ENCODE peak calls at places on chromosomes 3 and 15, in six cellular contexts. T, D, V, G, S and Q are unnamed samples.

GRCh38 chr3:109224333-109224732 is 87.8 kb downstream of the C3orf85 start:
- DNase-seq in T (no peak), D (no peak), V (no peak), G (peak; percentile 46), S (no peak), Q (no peak)

GRCh38 chr15:78130012-78130353 is 1.3 kb downstream of the CIB2 start:
- DNase-seq in T (no peak), D (no peak), V (no peak), G (no peak), S (no peak), Q (no peak)

GRCh38 chr3:48118322-48118721 is 69.9 kb downstream of the CDC25A start:
- DNase-seq in T (no peak), D (peak; percentile 73), V (no peak), G (no peak), S (no peak), Q (no peak)

GRCh38 chr3:149004622-149005021 is 13.3 kb downstream of the GYG1 start:
- DNase-seq in T (no peak), D (no peak), V (no peak), G (no peak), S (no peak), Q (no peak)

GRCh38 chr15:69253156-69253555 is 45.6 kb upstream of the PAQR5 start:
- DNase-seq in T (peak; percentile 17), D (no peak), V (no peak), G (peak; percentile 48), S (no peak), Q (peak; percentile 46)

GRCh38 chr15:67190813-67191212 is 63.6 kb downstream of the AAGAB start:
- DNase-seq in T (no peak), D (no peak), V (no peak), G (peak; percentile 54), S (no peak), Q (no peak)

GRCh38 chr3:190182418-190183043 is 61.8 kb upstream of the P3H2 start:
- DNase-seq in T (no peak), D (no peak), V (no peak), G (peak; percentile 80), S (no peak), Q (no peak)

GRCh38 chr15:64842986-64843561 is 1.4 kb downstream of the PLEKHO2 start:
- DNase-seq in T (peak; percentile 66), D (peak; percentile 87), V (peak; percentile 77), G (no peak), S (peak; percentile 84), Q (peak; percentile 87)

GRCh38 chr3:21390136-21390535 is 360.9 kb downstream of the ZNF385D start:
- DNase-seq in T (no peak), D (no peak), V (no peak), G (peak; percentile 7), S (no peak), Q (no peak)

GRCh38 chr15:45645026-45645980 is 10.5 kb downstream of the SQOR start:
- DNase-seq in T (no peak), D (no peak), V (no peak), G (peak; percentile 79), S (no peak), Q (no peak)

GRCh38 chr15:94168250-94168649 is 63.1 kb upstream of the MCTP2 start:
- DNase-seq in T (no peak), D (no peak), V (no peak), G (peak; percentile 14), S (no peak), Q (no peak)

GRCh38 chr15:33860749-33861148 is 107.5 kb upstream of the CHRM5 start:
- DNase-seq in T (no peak), D (no peak), V (no peak), G (no peak), S (no peak), Q (no peak)

GRCh38 chr3:157464283-157464682 is 27.6 kb downstream of the PTX3 start:
- DNase-seq in T (no peak), D (no peak), V (no peak), G (no peak), S (no peak), Q (no peak)

GRCh38 chr15:80693682-80694623 is 1.2 kb upstream of the ABHD17C start:
- DNase-seq in T (no peak), D (no peak), V (no peak), G (no peak), S (no peak), Q (no peak)

GRCh38 chr3:137988152-137988551 is 21.8 kb upstream of the CLDN18 start:
- DNase-seq in T (no peak), D (no peak), V (peak; percentile 50), G (no peak), S (no peak), Q (no peak)

GRCh38 chr3:196138927-196139680 is 57.2 kb upstream of the TFRC start:
- DNase-seq in T (no peak), D (no peak), V (no peak), G (no peak), S (no peak), Q (no peak)

GRCh38 chr3:24730173-24730572 is 235.5 kb upstream of the THRB start:
- DNase-seq in T (no peak), D (no peak), V (no peak), G (no peak), S (no peak), Q (no peak)

GRCh38 chr3:187648177-187648576 is 22.0 kb downstream of the SST start:
- DNase-seq in T (no peak), D (no peak), V (no peak), G (no peak), S (no peak), Q (no peak)

GRCh38 chr15:27183182-27183581 is 212.2 kb downstream of the GABRG3 start:
- DNase-seq in T (no peak), D (no peak), V (no peak), G (no peak), S (no peak), Q (no peak)

GRCh38 chr15:79617071-79617470 is 184.9 kb downstream of the MINAR1 start:
- DNase-seq in T (no peak), D (no peak), V (no peak), G (no peak), S (no peak), Q (no peak)

GRCh38 chr3:190780524-190780923 is 82.0 kb downstream of the GMNC start:
- DNase-seq in T (no peak), D (no peak), V (no peak), G (no peak), S (no peak), Q (no peak)

GRCh38 chr15:80967451-80967850 is 22.2 kb downstream of the MESD start:
- DNase-seq in T (no peak), D (no peak), V (no peak), G (no peak), S (no peak), Q (no peak)

GRCh38 chr3:35640736-35641135 is 1.4 kb downstream of the ARPP21 start:
- DNase-seq in T (no peak), D (no peak), V (no peak), G (no peak), S (no peak), Q (no peak)

GRCh38 chr15:76334438-76335004 is 2.1 kb upstream of the ISL2 start:
- DNase-seq in T (no peak), D (no peak), V (no peak), G (no peak), S (no peak), Q (no peak)

GRCh38 chr15:76335851-76336253 is 721 bp upstream of the ISL2 start:
- DNase-seq in T (no peak), D (no peak), V (no peak), G (no peak), S (no peak), Q (no peak)

GRCh38 chr15:76336254-76337046 is at the start of gene ISL2:
- DNase-seq in T (no peak), D (peak; percentile 91), V (peak; percentile 77), G (peak; percentile 99), S (no peak), Q (peak; percentile 78)

GRCh38 chr15:76333720-76334437 is 2.7 kb upstream of the ISL2 start:
- DNase-seq in T (no peak), D (no peak), V (no peak), G (peak; percentile 75), S (no peak), Q (no peak)

DNA sequence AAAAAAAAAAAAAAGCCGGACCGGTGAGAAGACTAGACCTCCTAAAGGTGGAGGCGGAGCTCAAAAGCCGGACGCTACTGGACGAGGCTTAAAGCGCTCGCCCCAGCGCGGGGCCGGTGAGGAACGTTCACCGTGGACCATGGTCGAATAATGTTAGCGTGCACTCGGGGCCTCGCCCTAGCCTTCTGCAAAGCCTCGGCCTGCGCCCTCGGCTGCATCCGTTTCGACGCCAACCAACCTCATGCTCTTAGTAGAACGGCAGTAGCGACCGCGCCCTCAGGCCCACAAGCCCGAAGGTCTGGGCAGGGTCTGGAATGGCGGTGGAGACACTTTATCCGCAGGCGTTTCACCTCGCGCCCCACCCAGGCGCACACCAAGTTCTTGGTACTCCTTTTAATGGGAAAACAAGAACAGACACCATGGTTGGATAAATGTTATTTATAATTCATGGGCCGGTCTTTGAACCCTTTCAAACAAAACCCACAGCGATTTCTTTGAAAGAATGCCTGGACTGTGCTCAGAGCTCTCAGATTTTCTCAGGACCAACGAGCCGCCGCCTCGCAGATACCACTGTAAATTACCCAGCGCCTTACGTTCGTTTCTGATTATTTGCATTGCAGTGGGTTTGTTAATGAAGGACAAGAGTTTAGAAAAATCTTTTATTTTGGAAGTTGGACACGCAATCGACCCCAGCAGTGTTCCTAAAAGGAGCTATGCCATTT is 1.3 kb upstream of the ISL2 start:
- DNase-seq in T (no peak), D (peak; percentile 82), V (no peak), G (no peak), S (no peak), Q (no peak)
- H3K27ac ChIP-seq in T (no peak overlapping the region), D (no peak overlapping the region), V (no peak overlapping the region), G (peak overlapping the region; percentile 94), S (no peak overlapping the region), Q (no peak overlapping the region)

DNA sequence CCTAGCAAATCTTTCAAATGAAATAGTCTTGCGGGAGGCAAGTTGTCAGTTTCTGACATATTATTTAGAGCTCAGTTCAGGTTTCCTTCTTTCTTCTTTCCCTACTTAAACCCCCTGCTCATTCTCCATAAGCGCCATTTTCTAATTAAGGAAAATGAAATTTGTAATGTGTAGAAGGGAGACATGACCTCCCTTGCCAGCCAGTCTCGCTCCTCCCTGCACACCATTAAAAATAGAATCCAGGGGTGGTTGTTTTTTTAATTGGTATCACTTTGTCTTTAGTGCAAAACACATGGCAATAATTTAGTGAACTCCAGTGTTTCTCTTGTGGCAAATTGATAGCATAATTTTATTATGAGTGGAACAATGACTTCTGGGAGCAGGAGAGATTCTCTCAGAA is 160.1 kb downstream of the MEIS2 start:
- DNase-seq in T (no peak), D (no peak), V (no peak), G (no peak), S (no peak), Q (no peak)
- H3K27ac ChIP-seq in T (no peak overlapping the region), D (no peak overlapping the region), V (no peak overlapping the region), G (no peak overlapping the region), S (no peak overlapping the region), Q (no peak overlapping the region)

DNA sequence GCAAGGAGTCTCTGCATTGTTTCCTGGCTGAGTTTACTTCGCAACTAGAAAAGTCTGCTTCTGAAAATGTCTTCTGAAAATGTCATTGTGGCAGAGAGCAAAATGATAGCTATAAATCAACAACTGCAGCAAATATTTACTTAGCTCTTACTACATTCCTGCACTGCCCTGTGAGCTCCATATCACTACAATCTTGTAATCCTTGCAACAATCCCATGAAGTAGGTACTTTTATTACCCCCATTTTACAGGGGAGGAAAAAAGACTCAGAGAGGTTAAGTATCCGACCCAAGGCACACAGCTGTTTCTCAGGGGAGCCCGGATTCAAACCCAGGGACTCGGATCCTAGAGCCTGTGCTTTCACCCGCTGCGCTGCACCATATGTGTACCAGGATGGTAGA is 34.2 kb upstream of the SPTBN5 start:
- DNase-seq in T (no peak), D (no peak), V (no peak), G (peak; percentile 83), S (no peak), Q (no peak)
- H3K27ac ChIP-seq in T (peak overlapping the region; percentile 73), D (no peak overlapping the region), V (peak overlapping the region; percentile 49), G (peak overlapping the region; percentile 70), S (peak overlapping the region; percentile 71), Q (peak overlapping the region; percentile 75)

GRCh38 chr15:95558131-95558530 is 772.4 kb upstream of the NR2F2 start:
- DNase-seq in T (no peak), D (no peak), V (no peak), G (peak; percentile 69), S (no peak), Q (no peak)
- H3K27ac ChIP-seq in T (no peak overlapping the region), D (no peak overlapping the region), V (peak overlapping the region; percentile 45), G (peak overlapping the region; percentile 58), S (peak overlapping the region; percentile 70), Q (no peak overlapping the region)